ENCODE peak calls at places on chromosomes 4 and X, in four cellular contexts. One of them, this sample, is unnamed.

GRCh38 chr4:2320152-2320551 is 58.2 kb upstream of the MXD4 start:
- DNase-seq in effector memory CD4-positive, alpha-beta T cell: no peak
- DNase-seq in RWPE2: no peak
- DNase-seq in AG20443: no peak
- DNase-seq in this sample: no peak

GRCh38 chrX:109735241-109735744 is 2.2 kb upstream of the ACSL4 start:
- DNase-seq in effector memory CD4-positive, alpha-beta T cell: no peak
- DNase-seq in RWPE2: no peak
- DNase-seq in AG20443: no peak
- DNase-seq in this sample: no peak

GRCh38 chr4:168585168-168586091 is 88.6 kb downstream of the PALLD start:
- DNase-seq in effector memory CD4-positive, alpha-beta T cell: no peak
- DNase-seq in RWPE2: peak; percentile 78
- DNase-seq in AG20443: peak; percentile 82
- DNase-seq in this sample: peak; percentile 85

GRCh38 chr4:60682901-60683300 is 517.2 kb upstream of the ADGRL3 start:
- DNase-seq in effector memory CD4-positive, alpha-beta T cell: no peak
- DNase-seq in RWPE2: no peak
- DNase-seq in AG20443: peak; percentile 28
- DNase-seq in this sample: no peak

GRCh38 chrX:17192111-17192510 is 182.9 kb upstream of the NHS start:
- DNase-seq in effector memory CD4-positive, alpha-beta T cell: no peak
- DNase-seq in RWPE2: no peak
- DNase-seq in AG20443: no peak
- DNase-seq in this sample: no peak

GRCh38 chr4:142697303-142697702 is 148.8 kb downstream of the INPP4B start:
- DNase-seq in effector memory CD4-positive, alpha-beta T cell: no peak
- DNase-seq in RWPE2: no peak
- DNase-seq in AG20443: no peak
- DNase-seq in this sample: no peak

GRCh38 chr4:159937595-159937994 is 834.7 kb downstream of the RAPGEF2 start:
- DNase-seq in effector memory CD4-positive, alpha-beta T cell: no peak
- DNase-seq in RWPE2: no peak
- DNase-seq in AG20443: no peak
- DNase-seq in this sample: no peak

GRCh38 chr4:144310535-144310934 is 170.0 kb upstream of the GYPA start:
- DNase-seq in effector memory CD4-positive, alpha-beta T cell: no peak
- DNase-seq in RWPE2: no peak
- DNase-seq in AG20443: no peak
- DNase-seq in this sample: no peak

This sample was measured in SJSA1.